ENCODE peak calls at places on chromosome 10, in five cellular contexts. One of them, this sample, is unnamed.

GRCh38 chr10:127151981-127152699 is 44.3 kb downstream of the INSYN2A start:
- DNase-seq in pancreas: no peak
- DNase-seq in stimulated activated CD8-positive, alpha-beta memory T cell treated with anti-CD3 and anti-CD28 coated beads, Interleukin-2, amount 100 ng/mL, for 48 hours: no peak
- DNase-seq in ELF-1: peak; percentile 13
- DNase-seq in iris pigment epithelial cell: peak; percentile 55
- DNase-seq in this sample: no peak

GRCh38 chr10:124344266-124344590 is 74.5 kb downstream of the OAT start:
- DNase-seq in pancreas: no peak
- DNase-seq in stimulated activated CD8-positive, alpha-beta memory T cell treated with anti-CD3 and anti-CD28 coated beads, Interleukin-2, amount 100 ng/mL, for 48 hours: no peak
- DNase-seq in ELF-1: no peak
- DNase-seq in iris pigment epithelial cell: no peak
- DNase-seq in this sample: no peak

GRCh38 chr10:122147731-122148130 is 123.4 kb upstream of the BTBD16 start:
- DNase-seq in pancreas: no peak
- DNase-seq in stimulated activated CD8-positive, alpha-beta memory T cell treated with anti-CD3 and anti-CD28 coated beads, Interleukin-2, amount 100 ng/mL, for 48 hours: no peak
- DNase-seq in ELF-1: no peak
- DNase-seq in iris pigment epithelial cell: no peak
- DNase-seq in this sample: no peak

GRCh38 chr10:97546441-97547340 is 25.9 kb upstream of the ANKRD2 start:
- DNase-seq in pancreas: peak; percentile 29
- DNase-seq in stimulated activated CD8-positive, alpha-beta memory T cell treated with anti-CD3 and anti-CD28 coated beads, Interleukin-2, amount 100 ng/mL, for 48 hours: no peak
- DNase-seq in ELF-1: no peak
- DNase-seq in iris pigment epithelial cell: no peak
- DNase-seq in this sample: no peak

GRCh38 chr10:127353544-127353943 is 157.2 kb upstream of the INSYN2A start:
- DNase-seq in pancreas: no peak
- DNase-seq in stimulated activated CD8-positive, alpha-beta memory T cell treated with anti-CD3 and anti-CD28 coated beads, Interleukin-2, amount 100 ng/mL, for 48 hours: no peak
- DNase-seq in ELF-1: no peak
- DNase-seq in iris pigment epithelial cell: no peak
- DNase-seq in this sample: no peak

GRCh38 chr10:50275650-50276235 is 24.4 kb upstream of the ASAH2 start:
- DNase-seq in pancreas: no peak
- DNase-seq in stimulated activated CD8-positive, alpha-beta memory T cell treated with anti-CD3 and anti-CD28 coated beads, Interleukin-2, amount 100 ng/mL, for 48 hours: peak; percentile 8
- DNase-seq in ELF-1: peak; percentile 36
- DNase-seq in iris pigment epithelial cell: peak; percentile 18
- DNase-seq in this sample: no peak

GRCh38 chr10:24208661-24209420 is at the start of gene KIAA1217:
- DNase-seq in pancreas: peak; percentile 83
- DNase-seq in stimulated activated CD8-positive, alpha-beta memory T cell treated with anti-CD3 and anti-CD28 coated beads, Interleukin-2, amount 100 ng/mL, for 48 hours: no peak
- DNase-seq in ELF-1: peak; percentile 64
- DNase-seq in iris pigment epithelial cell: peak; percentile 59
- DNase-seq in this sample: no peak

GRCh38 chr10:16751244-16751643 is 66.0 kb downstream of the RSU1 start:
- DNase-seq in pancreas: no peak
- DNase-seq in stimulated activated CD8-positive, alpha-beta memory T cell treated with anti-CD3 and anti-CD28 coated beads, Interleukin-2, amount 100 ng/mL, for 48 hours: no peak
- DNase-seq in ELF-1: no peak
- DNase-seq in iris pigment epithelial cell: no peak
- DNase-seq in this sample: no peak

GRCh38 chr10:98087309-98087708 is 47.1 kb upstream of the R3HCC1L start:
- DNase-seq in pancreas: no peak
- DNase-seq in stimulated activated CD8-positive, alpha-beta memory T cell treated with anti-CD3 and anti-CD28 coated beads, Interleukin-2, amount 100 ng/mL, for 48 hours: no peak
- DNase-seq in ELF-1: no peak
- DNase-seq in iris pigment epithelial cell: peak; percentile 8
- DNase-seq in this sample: no peak

GRCh38 chr10:133030791-133031190 is 56.9 kb upstream of the ADGRA1 start:
- DNase-seq in pancreas: peak; percentile 56
- DNase-seq in stimulated activated CD8-positive, alpha-beta memory T cell treated with anti-CD3 and anti-CD28 coated beads, Interleukin-2, amount 100 ng/mL, for 48 hours: no peak
- DNase-seq in ELF-1: peak; percentile 81
- DNase-seq in iris pigment epithelial cell: no peak
- DNase-seq in this sample: no peak

GRCh38 chr10:101291254-101292193 is 62.3 kb upstream of the LBX1 start:
- DNase-seq in pancreas: peak; percentile 80
- DNase-seq in stimulated activated CD8-positive, alpha-beta memory T cell treated with anti-CD3 and anti-CD28 coated beads, Interleukin-2, amount 100 ng/mL, for 48 hours: peak; percentile 45
- DNase-seq in ELF-1: peak; percentile 88
- DNase-seq in iris pigment epithelial cell: no peak
- DNase-seq in this sample: no peak

GRCh38 chr10:51653025-51653424 is 46.4 kb downstream of the CSTF2T start:
- DNase-seq in pancreas: no peak
- DNase-seq in stimulated activated CD8-positive, alpha-beta memory T cell treated with anti-CD3 and anti-CD28 coated beads, Interleukin-2, amount 100 ng/mL, for 48 hours: no peak
- DNase-seq in ELF-1: no peak
- DNase-seq in iris pigment epithelial cell: no peak
- DNase-seq in this sample: no peak

GRCh38 chr10:86139066-86139657 is 227.4 kb downstream of the GRID1 start:
- DNase-seq in pancreas: no peak
- DNase-seq in stimulated activated CD8-positive, alpha-beta memory T cell treated with anti-CD3 and anti-CD28 coated beads, Interleukin-2, amount 100 ng/mL, for 48 hours: peak; percentile 6
- DNase-seq in ELF-1: peak; percentile 59
- DNase-seq in iris pigment epithelial cell: no peak
- DNase-seq in this sample: no peak

GRCh38 chr10:11209810-11210141 is 192.1 kb downstream of the CELF2 start:
- DNase-seq in pancreas: no peak
- DNase-seq in stimulated activated CD8-positive, alpha-beta memory T cell treated with anti-CD3 and anti-CD28 coated beads, Interleukin-2, amount 100 ng/mL, for 48 hours: no peak
- DNase-seq in ELF-1: no peak
- DNase-seq in iris pigment epithelial cell: no peak
- DNase-seq in this sample: peak; percentile 44

This sample was measured in glomerular endothelial cell.